ENCODE peak calls at places on chromosomes 12 and 14, in six cellular contexts. B, L, O, F, J and C are unnamed samples.

GRCh38 chr14:29016050-29016900 is 249.7 kb downstream of the FOXG1 start:
- DNase-seq in B (peak; percentile 16), L (no peak), O (peak; percentile 59), F (no peak), J (no peak), C (peak; percentile 49)

GRCh38 chr14:61503167-61503801 is 181.9 kb downstream of the PRKCH start:
- DNase-seq in B (peak; percentile 66), L (no peak), O (no peak), F (peak; percentile 71), J (no peak), C (no peak)

GRCh38 chr14:101590062-101590461 is 28.8 kb downstream of the DIO3 start:
- DNase-seq in B (no peak), L (no peak), O (no peak), F (no peak), J (no peak), C (peak; percentile 27)

GRCh38 chr12:57890191-57891120 is 43.9 kb upstream of the CTDSP2 start:
- DNase-seq in B (peak; percentile 63), L (no peak), O (no peak), F (peak; percentile 41), J (no peak), C (no peak)

GRCh38 chr14:88075298-88075981 is 70.5 kb downstream of the GPR65 start:
- DNase-seq in B (no peak), L (no peak), O (no peak), F (no peak), J (no peak), C (no peak)

GRCh38 chr12:38384816-38385491 is 68.4 kb downstream of the ALG10B start:
- DNase-seq in B (no peak), L (no peak), O (no peak), F (no peak), J (no peak), C (peak; percentile 30)

GRCh38 chr12:109953656-109954055 is 42.5 kb downstream of the GIT2 start:
- DNase-seq in B (no peak), L (no peak), O (no peak), F (no peak), J (no peak), C (no peak)

GRCh38 chr14:44616204-44616603 is 109.1 kb upstream of the FSCB start:
- DNase-seq in B (no peak), L (no peak), O (no peak), F (no peak), J (no peak), C (no peak)

GRCh38 chr12:116441292-116441691 is 117.9 kb upstream of the MAP1LC3B2 start:
- DNase-seq in B (no peak), L (peak; percentile 33), O (no peak), F (no peak), J (no peak), C (no peak)

GRCh38 chr14:91418387-91419043 is 895 bp upstream of the CCDC88C start:
- DNase-seq in B (no peak), L (peak; percentile 61), O (peak; percentile 48), F (no peak), J (no peak), C (peak; percentile 77)

GRCh38 chr12:44511289-44511688 is 364.8 kb downstream of the NELL2 start:
- DNase-seq in B (no peak), L (no peak), O (no peak), F (no peak), J (no peak), C (no peak)

GRCh38 chr14:78611796-78612571 is 441.8 kb downstream of the NRXN3 start:
- DNase-seq in B (no peak), L (no peak), O (peak; percentile 12), F (no peak), J (no peak), C (no peak)

GRCh38 chr14:64745511-64746041 is 41.4 kb downstream of the PLEKHG3 start:
- DNase-seq in B (peak; percentile 37), L (no peak), O (peak; percentile 28), F (no peak), J (no peak), C (no peak)

GRCh38 chr14:36313898-36314297 is 6.5 kb downstream of the MBIP start:
- DNase-seq in B (no peak), L (no peak), O (no peak), F (no peak), J (no peak), C (no peak)

GRCh38 chr14:36317650-36318049 is 2.8 kb downstream of the MBIP start:
- DNase-seq in B (peak; percentile 30), L (no peak), O (no peak), F (peak; percentile 24), J (no peak), C (no peak)

GRCh38 chr14:36315159-36315853 is 5.1 kb downstream of the MBIP start:
- DNase-seq in B (no peak), L (no peak), O (no peak), F (no peak), J (no peak), C (no peak)

GRCh38 chr14:36316131-36316530 is 4.3 kb downstream of the MBIP start:
- DNase-seq in B (no peak), L (no peak), O (no peak), F (no peak), J (no peak), C (no peak)

DNA sequence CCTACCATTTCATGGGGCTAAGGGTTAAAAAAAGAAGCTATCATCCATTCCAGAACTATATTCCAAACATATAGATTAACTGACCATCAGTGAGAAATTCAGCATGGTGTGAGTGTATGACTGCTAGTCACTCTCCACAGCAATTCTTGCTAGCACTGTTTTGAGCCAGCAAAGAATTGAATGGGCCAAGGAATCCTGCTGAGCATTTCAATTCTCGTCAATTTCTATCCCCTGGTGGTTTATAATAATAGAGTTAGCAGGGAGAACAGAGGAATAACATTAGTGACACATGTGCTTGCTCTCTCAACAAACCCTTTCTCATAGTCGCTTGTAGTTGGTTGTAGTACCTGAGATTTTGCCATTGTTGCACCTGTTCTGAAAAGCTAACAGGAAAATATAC is 7.2 kb downstream of the MBIP start:
- DNase-seq in B (no peak), L (no peak), O (no peak), F (no peak), J (no peak), C (no peak)
- H3K27ac ChIP-seq in B (no peak overlapping the region), L (no peak overlapping the region), O (no peak overlapping the region), F (no peak overlapping the region), J (no peak overlapping the region), C (no peak overlapping the region)

DNA sequence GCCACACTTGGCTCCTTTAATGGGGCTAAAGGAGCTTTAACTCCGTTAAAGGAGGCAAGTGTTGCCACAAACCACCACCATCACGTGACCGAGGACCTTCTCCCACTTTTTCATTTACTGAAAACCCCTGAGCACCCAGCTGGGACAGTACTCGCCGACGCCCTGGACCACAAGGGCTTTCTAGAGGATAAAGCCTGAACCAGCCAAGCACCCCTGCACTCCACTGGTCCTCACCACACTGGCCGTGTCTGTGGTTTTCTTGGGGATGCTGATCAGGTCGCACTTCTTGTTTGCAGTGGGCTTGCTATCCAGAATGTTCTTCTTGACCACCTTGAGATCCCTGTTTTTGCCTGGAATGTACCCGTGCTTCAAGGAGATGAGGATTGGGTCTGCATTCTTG is 14.7 kb upstream of the SELPLG start:
- DNase-seq in B (no peak), L (no peak), O (no peak), F (no peak), J (no peak), C (no peak)
- H3K27ac ChIP-seq in B (peak overlapping the region; percentile 89), L (no peak overlapping the region), O (peak overlapping the region; percentile 48), F (no peak overlapping the region), J (peak overlapping the region; percentile 27), C (no peak overlapping the region)

DNA sequence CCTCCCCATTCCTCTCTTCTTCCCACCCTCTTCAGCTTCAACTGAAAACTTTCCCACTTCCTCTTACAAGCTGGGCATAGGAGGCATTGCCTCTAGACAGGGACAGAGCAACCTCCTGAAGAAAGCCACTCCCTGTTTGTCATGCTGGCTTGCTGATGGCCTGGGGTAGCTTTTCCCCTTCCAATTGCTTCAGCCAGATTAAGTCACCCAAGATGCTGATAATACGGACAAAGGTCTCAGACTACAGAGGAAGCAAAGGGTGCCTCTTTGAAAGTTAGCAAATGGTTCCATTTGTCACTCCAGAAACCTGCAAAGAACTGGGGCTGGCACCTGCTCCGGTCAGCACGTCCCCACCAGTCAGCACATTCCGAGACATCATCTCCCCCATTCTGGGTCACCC is 6.0 kb downstream of the KRT2 start:
- DNase-seq in B (no peak), L (no peak), O (no peak), F (no peak), J (no peak), C (no peak)
- H3K27ac ChIP-seq in B (no peak overlapping the region), L (no peak overlapping the region), O (no peak overlapping the region), F (no peak overlapping the region), J (no peak overlapping the region), C (no peak overlapping the region)

GRCh38 chr12:48122065-48122834 is 3.1 kb downstream of the PFKM start:
- DNase-seq in B (no peak), L (peak; percentile 51), O (no peak), F (no peak), J (no peak), C (no peak)
- H3K27ac ChIP-seq in B (no peak overlapping the region), L (peak overlapping the region; percentile 80), O (no peak overlapping the region), F (no peak overlapping the region), J (no peak overlapping the region), C (no peak overlapping the region)

DNA sequence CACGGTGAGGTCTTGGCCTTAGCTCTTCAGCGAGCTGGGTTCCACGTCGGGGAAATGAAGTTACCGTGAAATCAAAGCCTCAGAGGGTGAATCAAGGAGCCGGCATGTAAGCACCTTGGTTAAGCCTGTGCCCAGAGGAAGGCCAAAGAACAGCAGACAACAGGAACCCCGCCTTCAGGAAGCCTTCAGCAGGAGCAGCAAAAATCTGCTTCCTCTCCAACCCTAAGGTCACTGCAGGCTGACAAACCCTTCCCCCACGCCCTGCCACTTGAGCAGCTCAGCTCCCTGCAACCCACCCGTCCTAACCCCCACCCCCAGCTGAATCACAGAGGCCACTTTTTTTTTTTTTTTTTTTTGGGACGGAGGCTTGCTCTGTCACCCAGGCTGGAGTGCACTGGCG is 72.9 kb upstream of the LTA4H start:
- DNase-seq in B (no peak), L (peak; percentile 75), O (no peak), F (no peak), J (no peak), C (peak; percentile 52)
- H3K27ac ChIP-seq in B (no peak overlapping the region), L (peak overlapping the region; percentile 72), O (no peak overlapping the region), F (no peak overlapping the region), J (no peak overlapping the region), C (no peak overlapping the region)

GRCh38 chr12:512933-513332 is 53.2 kb downstream of the B4GALNT3 start:
- DNase-seq in B (no peak), L (no peak), O (no peak), F (no peak), J (no peak), C (no peak)
- H3K27ac ChIP-seq in B (no peak overlapping the region), L (no peak overlapping the region), O (no peak overlapping the region), F (no peak overlapping the region), J (no peak overlapping the region), C (no peak overlapping the region)

DNA sequence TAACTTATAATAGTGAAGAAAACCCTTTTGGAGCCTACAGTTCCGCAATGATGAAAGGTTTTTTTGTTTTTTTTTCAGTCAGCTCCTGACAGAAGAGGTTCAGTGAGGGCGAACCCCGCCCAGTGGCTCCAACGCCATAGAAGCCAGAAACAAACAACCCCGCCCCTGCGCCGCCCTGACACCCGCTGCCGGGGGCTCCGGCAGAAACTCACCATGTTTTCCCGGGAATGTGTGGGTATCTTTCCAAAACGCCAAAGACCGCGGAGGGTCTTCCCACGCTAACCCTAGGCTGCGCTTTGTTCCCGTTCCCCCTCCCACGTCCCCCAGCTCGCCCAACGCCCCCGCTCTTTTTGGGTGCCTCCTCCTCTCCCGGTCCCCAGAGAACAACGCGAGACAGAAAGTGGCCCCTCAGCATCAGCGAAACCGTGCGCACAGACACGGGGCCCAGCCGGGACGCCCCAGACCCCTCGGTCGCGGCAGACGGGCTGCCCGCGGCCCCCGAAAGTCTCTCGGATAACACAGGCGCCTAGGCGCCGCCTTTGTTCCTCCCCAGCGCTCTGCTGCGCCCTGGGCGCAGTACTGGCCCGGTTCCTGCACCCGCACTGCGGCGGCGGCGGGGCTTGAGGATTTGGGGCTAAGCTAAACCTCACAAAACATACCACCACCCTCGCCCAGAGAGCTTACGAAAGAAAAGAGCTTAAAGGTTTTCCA is 520 bp downstream of the TUBA1A start:
- DNase-seq in B (peak; percentile 42), L (peak; percentile 88), O (peak; percentile 79), F (peak; percentile 58), J (peak; percentile 41), C (peak; percentile 78)
- H3K27ac ChIP-seq in B (peak overlapping the region; percentile 93), L (peak overlapping the region; percentile 90), O (peak overlapping the region; percentile 94), F (peak overlapping the region; percentile 72), J (peak overlapping the region; percentile 100), C (peak overlapping the region; percentile 97)